ENCODE peak calls at places on chromosomes 4 and X, in six cellular contexts. Z, G, Q, R, H and S are unnamed samples.

GRCh38 chr4:166039822-166040221 is 166.8 kb downstream of the TLL1 start:
- DNase-seq in H (no peak), Z (no peak), G (no peak), R (no peak), Q (no peak), S (no peak)

GRCh38 chrX:24508375-24508774 is 43.3 kb downstream of the PDK3 start:
- DNase-seq in G (no peak), H (no peak), R (no peak), Z (no peak), Q (no peak), S (no peak)

GRCh38 chr4:123378794-123379193 is 17.8 kb upstream of the SPRY1 start:
- DNase-seq in H (no peak), Q (no peak), G (no peak), Z (peak), R (no peak), S (no peak)

GRCh38 chr4:26779674-26780073 is 81.0 kb upstream of the STIM2 start:
- DNase-seq in Z (no peak), R (peak), Q (no peak), H (no peak), G (no peak), S (no peak)

GRCh38 chr4:69773443-69773842 is 13.0 kb upstream of the SULT1B1 start:
- DNase-seq in H (no peak), R (no peak), Z (no peak), G (no peak), Q (no peak), S (no peak)

GRCh38 chr4:8200302-8200975 is 1.3 kb downstream of the SH3TC1 start:
- DNase-seq in Q (peak), Z (no peak), G (no peak), R (no peak), H (peak), S (no peak)

GRCh38 chr4:4780634-4781287 is 78.7 kb upstream of the MSX1 start:
- DNase-seq in R (peak), G (no peak), Q (no peak), Z (no peak), H (no peak), S (no peak)

GRCh38 chrX:71950066-71950465 is 39.4 kb downstream of the NHSL2 start:
- DNase-seq in G (peak), Z (no peak), R (no peak), Q (no peak), H (no peak), S (no peak)

GRCh38 chrX:101658661-101659477 is 781 bp downstream of the ARMCX2 start:
- DNase-seq in Z (peak), H (peak), G (peak), R (peak), Q (peak), S (peak)

GRCh38 chr4:2244947-2245786 is 3.2 kb upstream of the HAUS3 start:
- DNase-seq in R (no peak), Q (no peak), G (no peak), H (peak), Z (peak), S (no peak)

GRCh38 chr4:147590249-147590920 is 26.8 kb upstream of the TMEM184C start:
- DNase-seq in R (peak), Q (no peak), Z (peak), G (peak), H (no peak), S (peak)

GRCh38 chrX:148555101-148555500 is 54.7 kb downstream of the AFF2 start:
- DNase-seq in H (no peak), Q (no peak), G (no peak), Z (no peak), R (no peak), S (no peak)

GRCh38 chr4:140839888-140840790 is 84.0 kb upstream of the TBC1D9 start:
- DNase-seq in Q (no peak), H (no peak), Z (no peak), G (no peak), R (no peak), S (no peak)

GRCh38 chr4:117777721-117778120 is 256.6 kb upstream of the NDST3 start:
- DNase-seq in G (no peak), H (no peak), R (no peak), Q (no peak), Z (no peak), S (no peak)

GRCh38 chr4:110275871-110276270 is 77.5 kb upstream of the ELOVL6 start:
- DNase-seq in Z (no peak), G (no peak), Q (no peak), R (no peak), H (no peak), S (no peak)

GRCh38 chr4:109077486-109077885 is 225.0 kb downstream of the COL25A1 start:
- DNase-seq in Q (no peak), Z (no peak), H (no peak), R (no peak), G (no peak), S (no peak)

GRCh38 chr4:77344001-77344400 is 187.0 kb downstream of the CCNG2 start:
- DNase-seq in Z (no peak), G (no peak), Q (no peak), R (peak), H (no peak), S (no peak)

GRCh38 chr4:18007625-18008024 is 13.9 kb downstream of the LCORL start:
- DNase-seq in H (no peak), R (no peak), G (no peak), Q (no peak), Z (no peak), S (no peak)

GRCh38 chr4:92455956-92456355 is 152.2 kb downstream of the GRID2 start:
- DNase-seq in R (no peak), G (no peak), Q (no peak), H (no peak), Z (no peak), S (no peak)

GRCh38 chrX:31871989-31872388 is 800.1 kb upstream of the FTHL17 start:
- DNase-seq in H (no peak), Q (no peak), R (no peak), Z (no peak), G (no peak), S (no peak)